ENCODE peak calls at places on chromosomes 1 and 21, in eight cellular contexts. K, J, O, U, R, X, D and H are unnamed samples.

GRCh38 chr1:39047374-39048229 is 21.5 kb downstream of the NDUFS5 start:
- DNase-seq in K (peak), J (no peak), O (peak), U (no peak), R (peak), X (peak), D (no peak), H (peak)

GRCh38 chr1:99146129-99146848 is 118.0 kb upstream of the PLPPR4 start:
- DNase-seq in K (no peak), J (no peak), O (no peak), U (no peak), R (no peak), X (no peak), D (no peak), H (no peak)

GRCh38 chr1:10117865-10118264 is 85.1 kb downstream of the UBE4B start:
- DNase-seq in K (no peak), J (no peak), O (no peak), U (no peak), R (no peak), X (no peak), D (no peak), H (no peak)

GRCh38 chr21:42386034-42386591 is 9.7 kb downstream of the TMPRSS3 start:
- DNase-seq in K (no peak), J (no peak), O (no peak), U (no peak), R (no peak), X (no peak), D (no peak), H (no peak)

GRCh38 chr21:32484706-32485380 is 72.3 kb downstream of the EVA1C start:
- DNase-seq in K (no peak), J (peak), O (no peak), U (no peak), R (no peak), X (no peak), D (no peak), H (no peak)

GRCh38 chr1:230858918-230859819 is 9.2 kb downstream of the C1orf198 start:
- DNase-seq in K (no peak), J (peak), O (peak), U (peak), R (no peak), X (no peak), D (no peak), H (no peak)

GRCh38 chr1:24606621-24607020 is 36.5 kb upstream of the SRRM1 start:
- DNase-seq in K (peak), J (no peak), O (no peak), U (no peak), R (no peak), X (no peak), D (no peak), H (no peak)

GRCh38 chr1:58584082-58584895 is 7.2 kb upstream of the TACSTD2 start:
- DNase-seq in K (peak), J (no peak), O (peak), U (no peak), R (peak), X (peak), D (peak), H (peak)

GRCh38 chr1:63557365-63557987 is 34.2 kb downstream of the EFCAB7 start:
- DNase-seq in K (peak), J (no peak), O (peak), U (no peak), R (peak), X (peak), D (no peak), H (peak)

GRCh38 chr21:17578162-17578561 is 34.5 kb downstream of the BTG3 start:
- DNase-seq in K (peak), J (no peak), O (no peak), U (no peak), R (no peak), X (no peak), D (no peak), H (no peak)

GRCh38 chr1:72649974-72650373 is 367.6 kb upstream of the NEGR1 start:
- DNase-seq in K (no peak), J (no peak), O (peak), U (no peak), R (no peak), X (no peak), D (no peak), H (no peak)

GRCh38 chr1:225834417-225835329 is 24.7 kb downstream of the EPHX1 start:
- DNase-seq in K (no peak), J (no peak), O (peak), U (no peak), R (peak), X (no peak), D (peak), H (peak)

GRCh38 chr1:107545056-107545597 is 404.3 kb downstream of the NTNG1 start:
- DNase-seq in K (no peak), J (no peak), O (no peak), U (no peak), R (no peak), X (no peak), D (no peak), H (no peak)

GRCh38 chr21:45894107-45894810 is 87.3 kb upstream of the COL6A1 start:
- DNase-seq in K (no peak), J (no peak), O (peak), U (no peak), R (peak), X (no peak), D (peak), H (peak)

GRCh38 chr21:43923391-43923790 is 58.4 kb downstream of the AGPAT3 start:
- DNase-seq in K (no peak), J (peak), O (peak), U (no peak), R (no peak), X (no peak), D (no peak), H (peak)

GRCh38 chr1:199046618-199047017 is 407.8 kb downstream of the PTPRC start:
- DNase-seq in K (peak), J (no peak), O (no peak), U (no peak), R (no peak), X (no peak), D (no peak), H (peak)

GRCh38 chr1:155126494-155127104 is 1.1 kb upstream of the EFNA1 start:
- DNase-seq in K (peak), J (peak), O (no peak), U (no peak), R (peak), X (peak), D (peak), H (no peak)

GRCh38 chr1:231841616-231842344 is 215.2 kb downstream of the DISC1 start:
- DNase-seq in K (peak), J (no peak), O (peak), U (no peak), R (peak), X (no peak), D (no peak), H (peak)

GRCh38 chr1:161919229-161919628 is 104.4 kb downstream of the OLFML2B start:
- DNase-seq in K (no peak), J (no peak), O (no peak), U (no peak), R (no peak), X (no peak), D (no peak), H (no peak)

GRCh38 chr1:64505232-64505943 is 35.5 kb downstream of the CACHD1 start:
- DNase-seq in K (no peak), J (no peak), O (peak), U (no peak), R (peak), X (peak), D (peak), H (no peak)

GRCh38 chr1:208799186-208799585 is 555.0 kb upstream of the PLXNA2 start:
- DNase-seq in K (peak), J (no peak), O (no peak), U (no peak), R (no peak), X (no peak), D (no peak), H (no peak)

GRCh38 chr1:229326601-229327000 is 16.2 kb downstream of the CCSAP start:
- DNase-seq in K (no peak), J (no peak), O (no peak), U (no peak), R (no peak), X (no peak), D (no peak), H (no peak)

GRCh38 chr1:180173952-180174351 is 19.3 kb downstream of the QSOX1 start:
- DNase-seq in K (no peak), J (peak), O (peak), U (no peak), R (no peak), X (no peak), D (peak), H (peak)

GRCh38 chr1:84078108-84078823 is 65.8 kb upstream of the PRKACB start:
- DNase-seq in K (peak), J (peak), O (peak), U (no peak), R (peak), X (peak), D (no peak), H (peak)

GRCh38 chr1:174247472-174247871 is 88.2 kb downstream of the RABGAP1L start:
- DNase-seq in K (no peak), J (no peak), O (no peak), U (no peak), R (no peak), X (no peak), D (no peak), H (no peak)

GRCh38 chr1:117794073-117794472 is 135.3 kb downstream of the GDAP2 start:
- DNase-seq in K (no peak), J (no peak), O (peak), U (no peak), R (no peak), X (no peak), D (no peak), H (peak)

GRCh38 chr1:204649756-204650155 is 35.8 kb downstream of the LRRN2 start:
- DNase-seq in K (no peak), J (no peak), O (no peak), U (no peak), R (no peak), X (no peak), D (no peak), H (no peak)

GRCh38 chr1:23692308-23692871 is 784 bp downstream of the RPL11 start:
- DNase-seq in K (no peak), J (no peak), O (no peak), U (no peak), R (no peak), X (no peak), D (no peak), H (no peak)

GRCh38 chr1:170448661-170449158 is 83.3 kb upstream of the GORAB start:
- DNase-seq in K (no peak), J (no peak), O (no peak), U (no peak), R (no peak), X (no peak), D (no peak), H (no peak)

GRCh38 chr1:85278853-85279314 is 2.5 kb upstream of the BCL10 start:
- DNase-seq in K (peak), J (no peak), O (peak), U (no peak), R (peak), X (peak), D (no peak), H (peak)

GRCh38 chr1:214102907-214103306 is 115.1 kb downstream of the PROX1 start:
- DNase-seq in K (peak), J (no peak), O (peak), U (no peak), R (peak), X (no peak), D (no peak), H (peak)

GRCh38 chr1:218683224-218683623 is 338.1 kb downstream of the TGFB2 start:
- DNase-seq in K (no peak), J (no peak), O (no peak), U (no peak), R (no peak), X (no peak), D (no peak), H (peak)

GRCh38 chr21:43611598-43612369 is 47.5 kb downstream of the HSF2BP start:
- DNase-seq in K (peak), J (no peak), O (peak), U (no peak), R (peak), X (peak), D (peak), H (peak)

GRCh38 chr1:210198840-210199239 is 33.8 kb upstream of the SERTAD4 start:
- DNase-seq in K (no peak), J (no peak), O (no peak), U (no peak), R (no peak), X (no peak), D (no peak), H (no peak)

GRCh38 chr1:228043281-228043845 is 36.6 kb downstream of the WNT3A start:
- DNase-seq in K (peak), J (no peak), O (no peak), U (no peak), R (no peak), X (no peak), D (no peak), H (no peak)